ENCODE peak calls at places on chromosomes 2 and 18, in seven cellular contexts. One of them, this sample, is unnamed.

GRCh38 chr2:118148133-118148532 is 59.9 kb downstream of the INSIG2 start:
- DNase-seq in brain microvascular endothelial cell: no peak
- DNase-seq in tibial nerve: no peak
- DNase-seq in endothelial cell: no peak
- DNase-seq in pancreas: no peak
- DNase-seq in AG09309: no peak
- DNase-seq in spleen: no peak
- DNase-seq in this sample: no peak

GRCh38 chr18:46283895-46284295 is 179.7 kb downstream of the HAUS1 start:
- DNase-seq in spleen: no peak
- DNase-seq in pancreas: no peak
- DNase-seq in AG09309: no peak
- DNase-seq in brain microvascular endothelial cell: no peak
- DNase-seq in endothelial cell: peak
- DNase-seq in tibial nerve: no peak
- DNase-seq in this sample: no peak

GRCh38 chr2:65402780-65403528 is 29.4 kb downstream of the SPRED2 start:
- DNase-seq in endothelial cell: no peak
- DNase-seq in spleen: no peak
- DNase-seq in pancreas: no peak
- DNase-seq in tibial nerve: no peak
- DNase-seq in AG09309: peak
- DNase-seq in brain microvascular endothelial cell: no peak
- DNase-seq in this sample: no peak

GRCh38 chr2:62814132-62814531 is 108.6 kb downstream of the EHBP1 start:
- DNase-seq in pancreas: no peak
- DNase-seq in brain microvascular endothelial cell: peak
- DNase-seq in AG09309: peak
- DNase-seq in tibial nerve: no peak
- DNase-seq in spleen: no peak
- DNase-seq in endothelial cell: no peak
- DNase-seq in this sample: no peak

GRCh38 chr18:70636991-70637390 is 348.1 kb downstream of the SOCS6 start:
- DNase-seq in spleen: no peak
- DNase-seq in endothelial cell: no peak
- DNase-seq in AG09309: no peak
- DNase-seq in pancreas: no peak
- DNase-seq in tibial nerve: no peak
- DNase-seq in brain microvascular endothelial cell: no peak
- DNase-seq in this sample: no peak

GRCh38 chr2:227464851-227465250 is 7.1 kb upstream of the AGFG1 start:
- DNase-seq in endothelial cell: no peak
- DNase-seq in pancreas: no peak
- DNase-seq in tibial nerve: no peak
- DNase-seq in AG09309: no peak
- DNase-seq in brain microvascular endothelial cell: no peak
- DNase-seq in spleen: no peak
- DNase-seq in this sample: no peak

GRCh38 chr2:146984014-146984413 is 860.8 kb upstream of the ACVR2A start:
- DNase-seq in AG09309: no peak
- DNase-seq in brain microvascular endothelial cell: no peak
- DNase-seq in pancreas: no peak
- DNase-seq in tibial nerve: no peak
- DNase-seq in endothelial cell: no peak
- DNase-seq in spleen: no peak
- DNase-seq in this sample: no peak

GRCh38 chr2:38013158-38013752 is 62.7 kb downstream of the CYP1B1 start:
- DNase-seq in spleen: no peak
- DNase-seq in brain microvascular endothelial cell: no peak
- DNase-seq in AG09309: peak
- DNase-seq in endothelial cell: no peak
- DNase-seq in pancreas: no peak
- DNase-seq in tibial nerve: no peak
- DNase-seq in this sample: no peak

GRCh38 chr2:222709191-222709891 is 37.9 kb downstream of the MOGAT1 start:
- DNase-seq in spleen: no peak
- DNase-seq in pancreas: no peak
- DNase-seq in AG09309: peak
- DNase-seq in tibial nerve: peak
- DNase-seq in brain microvascular endothelial cell: peak
- DNase-seq in endothelial cell: no peak
- DNase-seq in this sample: peak

DNA sequence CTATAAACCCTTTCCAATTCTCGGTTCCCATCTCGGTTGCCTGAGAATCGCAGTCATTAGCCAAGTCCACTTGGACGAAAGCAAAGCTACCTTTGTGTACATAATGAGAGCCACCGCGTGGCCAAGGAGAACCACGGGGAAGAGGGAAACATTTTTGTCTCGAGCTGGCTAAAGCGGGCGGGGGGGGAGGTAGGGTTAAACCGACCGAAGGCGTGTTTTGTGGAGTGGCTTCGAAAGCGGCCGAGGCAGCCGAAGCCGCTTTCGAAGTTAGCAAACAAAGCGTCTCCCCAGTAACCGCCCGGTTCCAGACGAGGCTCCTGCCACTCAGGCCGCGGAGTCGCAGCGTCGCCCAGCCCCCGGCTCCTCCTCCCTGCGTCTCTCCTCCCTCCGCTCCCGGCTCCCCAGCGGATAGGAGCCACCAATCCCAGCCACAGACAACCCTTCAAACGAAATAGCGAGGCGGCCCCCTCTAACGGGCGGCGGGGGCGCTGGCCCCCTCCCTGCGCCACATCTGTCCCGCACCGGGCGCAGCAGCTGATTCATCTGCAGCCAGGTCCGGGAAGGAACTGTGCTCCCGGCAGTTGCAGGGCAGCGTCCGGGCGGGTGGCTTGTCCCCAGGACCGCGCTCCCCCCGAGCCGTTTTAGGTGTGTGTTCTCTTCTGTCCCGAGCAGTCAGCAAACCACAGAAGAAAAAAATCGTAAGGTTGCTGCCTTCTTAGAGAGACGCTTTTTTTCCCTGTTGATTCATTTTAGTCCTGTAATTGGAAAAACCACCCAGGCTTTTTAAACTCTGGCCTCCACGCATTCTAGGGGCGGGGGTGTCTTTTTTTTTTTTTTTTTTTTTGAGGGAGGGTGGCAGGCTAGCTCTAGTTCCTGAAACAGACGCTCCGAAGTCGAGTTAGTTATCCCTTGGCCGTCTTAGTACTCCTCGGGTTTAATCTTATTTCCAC is 1.8 kb upstream of the TGIF1 start:
- DNase-seq in tibial nerve: peak
- DNase-seq in pancreas: peak
- DNase-seq in endothelial cell: peak
- DNase-seq in brain microvascular endothelial cell: peak
- DNase-seq in spleen: peak
- DNase-seq in AG09309: peak
- DNase-seq in this sample: peak
- TF ChIP-seq CTCF in tibial nerve: no peak
- TF ChIP-seq CTCF in pancreas: no peak
- TF ChIP-seq CTCF in endothelial cell: peak
- TF ChIP-seq CTCF in brain microvascular endothelial cell: peak
- TF ChIP-seq CTCF in spleen: no peak
- TF ChIP-seq CTCF in AG09309: peak
- TF ChIP-seq CTCF in this sample: no peak

DNA sequence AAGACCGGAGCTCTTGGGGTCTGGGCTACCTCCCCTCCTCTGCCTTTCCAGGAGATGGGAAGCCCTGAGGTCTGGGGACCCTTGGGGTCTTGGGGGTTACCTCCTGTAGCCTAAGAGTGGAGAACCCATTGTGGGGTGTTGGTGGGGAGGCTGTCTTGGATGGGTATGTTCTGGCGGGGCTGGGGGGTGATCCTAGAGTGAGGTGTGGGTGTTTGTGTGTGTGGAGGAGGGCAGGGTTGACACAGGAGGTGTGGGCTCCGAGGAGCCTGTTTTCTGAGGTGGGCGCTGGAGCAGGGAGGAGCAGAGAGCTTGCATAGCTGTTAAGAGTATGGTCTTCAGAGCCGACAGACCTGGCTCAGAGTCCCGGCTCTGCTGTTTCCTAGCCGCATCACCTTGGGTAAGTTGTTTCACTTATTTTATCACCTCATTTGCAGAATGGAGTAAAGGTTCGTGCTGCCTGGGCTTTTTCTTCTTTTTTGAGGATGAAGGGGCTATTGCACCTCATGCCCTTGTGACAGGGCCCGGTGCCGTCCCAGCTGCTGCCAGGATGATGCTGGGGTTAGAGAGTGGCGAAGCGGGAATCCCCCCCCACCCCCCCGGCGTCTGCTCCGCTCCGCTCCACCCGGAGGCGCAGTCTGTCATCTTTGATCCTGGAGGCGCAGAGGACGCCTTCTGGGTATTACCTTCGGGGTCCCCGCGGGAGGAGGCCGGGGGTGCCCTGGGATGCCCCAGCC is 17.2 kb downstream of the TET3 start:
- DNase-seq in spleen: peak
- DNase-seq in endothelial cell: no peak
- DNase-seq in tibial nerve: no peak
- DNase-seq in pancreas: peak
- DNase-seq in brain microvascular endothelial cell: no peak
- DNase-seq in AG09309: no peak
- DNase-seq in this sample: no peak
- TF ChIP-seq CTCF in spleen: no peak
- TF ChIP-seq CTCF in endothelial cell: no peak
- TF ChIP-seq CTCF in tibial nerve: no peak
- TF ChIP-seq CTCF in pancreas: no peak
- TF ChIP-seq CTCF in brain microvascular endothelial cell: no peak
- TF ChIP-seq CTCF in AG09309: no peak
- TF ChIP-seq CTCF in this sample: no peak

GRCh38 chr2:26316041-26316440 is 29.9 kb upstream of the SELENOI start:
- DNase-seq in brain microvascular endothelial cell: no peak
- DNase-seq in endothelial cell: no peak
- DNase-seq in spleen: no peak
- DNase-seq in pancreas: no peak
- DNase-seq in tibial nerve: no peak
- DNase-seq in AG09309: no peak
- DNase-seq in this sample: no peak
- TF ChIP-seq CTCF in brain microvascular endothelial cell: peak
- TF ChIP-seq CTCF in endothelial cell: no peak
- TF ChIP-seq CTCF in spleen: no peak
- TF ChIP-seq CTCF in pancreas: no peak
- TF ChIP-seq CTCF in tibial nerve: no peak
- TF ChIP-seq CTCF in AG09309: peak
- TF ChIP-seq CTCF in this sample: no peak

GRCh38 chr18:33581816-33582215 is 3.8 kb downstream of the ASXL3 start:
- DNase-seq in AG09309: no peak
- DNase-seq in endothelial cell: no peak
- DNase-seq in pancreas: no peak
- DNase-seq in spleen: no peak
- DNase-seq in brain microvascular endothelial cell: no peak
- DNase-seq in tibial nerve: no peak
- DNase-seq in this sample: no peak

GRCh38 chr18:33578371-33579146 is 540 bp downstream of the ASXL3 start:
- DNase-seq in pancreas: peak
- DNase-seq in endothelial cell: peak
- DNase-seq in AG09309: no peak
- DNase-seq in tibial nerve: no peak
- DNase-seq in brain microvascular endothelial cell: no peak
- DNase-seq in spleen: peak
- DNase-seq in this sample: peak

GRCh38 chr18:33579868-33580205 is 1.8 kb downstream of the ASXL3 start:
- DNase-seq in brain microvascular endothelial cell: no peak
- DNase-seq in tibial nerve: no peak
- DNase-seq in AG09309: no peak
- DNase-seq in spleen: no peak
- DNase-seq in pancreas: no peak
- DNase-seq in endothelial cell: no peak
- DNase-seq in this sample: no peak

GRCh38 chr18:33579147-33579867 is 1.3 kb downstream of the ASXL3 start:
- DNase-seq in tibial nerve: no peak
- DNase-seq in AG09309: no peak
- DNase-seq in brain microvascular endothelial cell: no peak
- DNase-seq in pancreas: no peak
- DNase-seq in endothelial cell: no peak
- DNase-seq in spleen: no peak
- DNase-seq in this sample: no peak

GRCh38 chr18:33580540-33580939 is 2.5 kb downstream of the ASXL3 start:
- DNase-seq in endothelial cell: no peak
- DNase-seq in AG09309: no peak
- DNase-seq in pancreas: no peak
- DNase-seq in brain microvascular endothelial cell: no peak
- DNase-seq in spleen: no peak
- DNase-seq in tibial nerve: no peak
- DNase-seq in this sample: no peak
- TF ChIP-seq CTCF in endothelial cell: no peak
- TF ChIP-seq CTCF in AG09309: no peak
- TF ChIP-seq CTCF in pancreas: no peak
- TF ChIP-seq CTCF in brain microvascular endothelial cell: no peak
- TF ChIP-seq CTCF in spleen: no peak
- TF ChIP-seq CTCF in tibial nerve: no peak
- TF ChIP-seq CTCF in this sample: no peak

GRCh38 chr2:85600235-85600575 is 2.3 kb downstream of the TMEM150A start:
- DNase-seq in pancreas: no peak
- DNase-seq in brain microvascular endothelial cell: no peak
- DNase-seq in endothelial cell: no peak
- DNase-seq in spleen: peak
- DNase-seq in tibial nerve: no peak
- DNase-seq in AG09309: no peak
- DNase-seq in this sample: no peak

GRCh38 chr2:85600951-85601770 is 1.3 kb downstream of the TMEM150A start:
- DNase-seq in brain microvascular endothelial cell: no peak
- DNase-seq in pancreas: no peak
- DNase-seq in spleen: peak
- DNase-seq in tibial nerve: no peak
- DNase-seq in endothelial cell: no peak
- DNase-seq in AG09309: no peak
- DNase-seq in this sample: no peak

GRCh38 chr2:85601771-85602475 is 575 bp downstream of the TMEM150A start:
- DNase-seq in endothelial cell: no peak
- DNase-seq in tibial nerve: peak
- DNase-seq in AG09309: no peak
- DNase-seq in brain microvascular endothelial cell: no peak
- DNase-seq in spleen: peak
- DNase-seq in pancreas: peak
- DNase-seq in this sample: no peak

GRCh38 chr2:85604568-85605339 is 2.3 kb upstream of the TMEM150A start:
- DNase-seq in endothelial cell: no peak
- DNase-seq in spleen: no peak
- DNase-seq in tibial nerve: no peak
- DNase-seq in pancreas: no peak
- DNase-seq in AG09309: no peak
- DNase-seq in brain microvascular endothelial cell: no peak
- DNase-seq in this sample: no peak

DNA sequence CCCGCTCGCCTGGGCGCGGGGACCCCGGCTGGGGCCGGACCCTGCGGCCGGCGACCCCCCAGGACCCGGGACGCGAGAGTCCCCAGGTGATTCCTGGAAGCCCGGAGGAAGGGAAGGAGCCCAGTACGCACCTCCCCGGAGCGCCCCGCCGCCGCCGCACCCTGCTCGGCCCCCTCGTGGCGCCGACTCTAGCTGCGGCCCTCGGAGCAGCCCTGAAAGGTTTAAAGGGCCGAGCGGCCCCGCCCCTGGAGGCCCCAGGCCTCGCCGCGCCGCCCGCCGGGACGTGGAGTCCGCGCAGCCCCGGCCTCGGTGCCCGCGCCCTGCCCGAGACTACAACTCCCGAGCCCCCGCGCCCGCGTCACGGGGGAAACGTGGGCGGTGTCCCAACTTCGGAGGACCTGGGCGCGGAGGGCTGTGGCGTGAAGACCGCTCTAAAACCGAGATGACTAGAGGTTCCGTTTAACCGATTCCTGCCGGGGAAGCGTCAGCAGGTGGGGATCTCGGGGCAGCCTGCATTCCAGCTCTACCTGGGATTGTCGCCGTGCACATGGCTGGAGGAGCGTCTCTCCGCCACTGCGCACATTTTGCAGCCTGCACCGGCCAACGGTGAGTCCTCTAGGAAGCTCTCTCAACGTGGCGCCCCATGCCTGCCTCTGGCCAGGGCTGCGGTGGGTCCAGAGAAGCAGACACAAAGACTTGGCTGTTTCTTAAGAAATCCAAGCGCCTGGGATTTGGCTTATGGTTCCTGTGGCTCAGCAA is at the start of gene TMEM150A:
- DNase-seq in AG09309: no peak
- DNase-seq in brain microvascular endothelial cell: peak
- DNase-seq in spleen: peak
- DNase-seq in endothelial cell: peak
- DNase-seq in tibial nerve: peak
- DNase-seq in pancreas: peak
- DNase-seq in this sample: peak
- TF ChIP-seq CTCF in AG09309: peak
- TF ChIP-seq CTCF in brain microvascular endothelial cell: peak
- TF ChIP-seq CTCF in spleen: peak
- TF ChIP-seq CTCF in endothelial cell: peak
- TF ChIP-seq CTCF in tibial nerve: peak
- TF ChIP-seq CTCF in pancreas: peak
- TF ChIP-seq CTCF in this sample: no peak